ENCODE peak calls at places on chromosomes 3 and 15, in four cellular contexts. K is HepG2, A is K562, B is GM12878. Y is an unnamed sample.

GRCh38 chr3:98846101-98846500 is 55.4 kb downstream of the DCBLD2 start:
- DNase-seq in A (no peak), B (no peak), K (no peak), Y (no peak)

GRCh38 chr3:13043656-13044055 is 29.6 kb downstream of the IQSEC1 start:
- DNase-seq in K (no peak), B (no peak), A (no peak), Y (no peak)

GRCh38 chr3:121918779-121919483 is 24.7 kb downstream of the SLC15A2 start:
- DNase-seq in A (peak), K (no peak), B (no peak), Y (peak)

GRCh38 chr3:120284702-120285507 is at the start of gene GPR156:
- DNase-seq in A (peak), K (no peak), B (no peak), Y (peak)

GRCh38 chr3:174408310-174408709 is 450.8 kb upstream of the NAALADL2 start:
- DNase-seq in A (no peak), B (no peak), K (no peak), Y (peak)

GRCh38 chr3:15330031-15330596 is 2.3 kb downstream of the SH3BP5 start:
- DNase-seq in B (no peak), K (no peak), A (no peak), Y (no peak)

GRCh38 chr3:134312873-134313838 is 61.1 kb downstream of the AMOTL2 start:
- DNase-seq in K (peak), B (no peak), A (peak), Y (no peak)

GRCh38 chr15:62779041-62779810 is 263.3 kb upstream of the TPM1 start:
- DNase-seq in K (no peak), A (no peak), B (no peak), Y (no peak)

GRCh38 chr15:82108489-82109078 is 62.8 kb upstream of the MEX3B start:
- DNase-seq in A (peak), B (no peak), K (peak), Y (peak)

GRCh38 chr3:194270627-194271458 is 80.3 kb downstream of the CPN2 start:
- DNase-seq in A (no peak), B (no peak), K (peak), Y (no peak)

GRCh38 chr3:8709801-8710524 is 23.6 kb upstream of the CAV3 start:
- DNase-seq in K (peak), B (no peak), A (peak), Y (no peak)

GRCh38 chr15:64274541-64274940 is 81.4 kb downstream of the CSNK1G1 start:
- DNase-seq in B (no peak), A (no peak), K (no peak), Y (no peak)

GRCh38 chr3:156477306-156477705 is 77.6 kb downstream of the SSR3 start:
- DNase-seq in B (no peak), A (no peak), K (no peak), Y (no peak)

GRCh38 chr3:111338059-111338698 is 203.8 kb upstream of the CD96 start:
- DNase-seq in K (peak), B (no peak), A (peak), Y (peak)

GRCh38 chr3:23804441-23805227 is 1.1 kb upstream of the UBE2E1 start:
- DNase-seq in B (no peak), K (no peak), A (no peak), Y (no peak)

GRCh38 chr3:111799951-111800350 is 59.1 kb upstream of the PHLDB2 start:
- DNase-seq in A (no peak), B (no peak), K (no peak), Y (no peak)

GRCh38 chr15:34754171-34754580 is 622 bp downstream of the GJD2 start:
- DNase-seq in A (no peak), B (no peak), K (no peak), Y (no peak)

GRCh38 chr3:54888873-54889272 is 39.0 kb downstream of the LRTM1 start:
- DNase-seq in A (no peak), B (no peak), K (no peak), Y (no peak)

GRCh38 chr15:49832421-49832980 is 211.7 kb downstream of the DTWD1 start:
- DNase-seq in B (no peak), K (peak), A (peak), Y (no peak)

GRCh38 chr3:4571690-4572334 is 78.7 kb downstream of the ITPR1 start:
- DNase-seq in K (peak), B (no peak), A (peak), Y (no peak)

GRCh38 chr3:15858547-15859506 is 61.0 kb upstream of the ANKRD28 start:
- DNase-seq in B (peak), K (peak), A (peak), Y (peak)

GRCh38 chr15:68389936-68390790 is 41.8 kb downstream of the ITGA11 start:
- DNase-seq in B (peak), K (no peak), A (no peak), Y (no peak)

GRCh38 chr3:66432767-66433521 is 67.9 kb downstream of the LRIG1 start:
- DNase-seq in A (no peak), K (no peak), B (no peak), Y (no peak)

GRCh38 chr3:129572603-129573002 is 29.6 kb downstream of the H1-8 start:
- DNase-seq in B (no peak), A (no peak), K (no peak), Y (no peak)

GRCh38 chr3:102224171-102224570 is 210.6 kb upstream of the ZPLD1 start:
- DNase-seq in B (no peak), K (peak), A (no peak), Y (peak)

GRCh38 chr3:5388091-5388490 is 200.6 kb downstream of the EDEM1 start:
- DNase-seq in K (no peak), B (no peak), A (no peak), Y (no peak)

GRCh38 chr3:112464264-112464663 is 35.0 kb downstream of the BTLA start:
- DNase-seq in B (peak), A (no peak), K (no peak), Y (no peak)

GRCh38 chr3:127431066-127431465 is 143.2 kb upstream of the PRR20G start:
- DNase-seq in A (no peak), K (no peak), B (no peak), Y (no peak)
- TF ChIP-seq POLR2AphosphoS2 in A (no peak), K (no peak), B (no peak), Y (no peak)

DNA sequence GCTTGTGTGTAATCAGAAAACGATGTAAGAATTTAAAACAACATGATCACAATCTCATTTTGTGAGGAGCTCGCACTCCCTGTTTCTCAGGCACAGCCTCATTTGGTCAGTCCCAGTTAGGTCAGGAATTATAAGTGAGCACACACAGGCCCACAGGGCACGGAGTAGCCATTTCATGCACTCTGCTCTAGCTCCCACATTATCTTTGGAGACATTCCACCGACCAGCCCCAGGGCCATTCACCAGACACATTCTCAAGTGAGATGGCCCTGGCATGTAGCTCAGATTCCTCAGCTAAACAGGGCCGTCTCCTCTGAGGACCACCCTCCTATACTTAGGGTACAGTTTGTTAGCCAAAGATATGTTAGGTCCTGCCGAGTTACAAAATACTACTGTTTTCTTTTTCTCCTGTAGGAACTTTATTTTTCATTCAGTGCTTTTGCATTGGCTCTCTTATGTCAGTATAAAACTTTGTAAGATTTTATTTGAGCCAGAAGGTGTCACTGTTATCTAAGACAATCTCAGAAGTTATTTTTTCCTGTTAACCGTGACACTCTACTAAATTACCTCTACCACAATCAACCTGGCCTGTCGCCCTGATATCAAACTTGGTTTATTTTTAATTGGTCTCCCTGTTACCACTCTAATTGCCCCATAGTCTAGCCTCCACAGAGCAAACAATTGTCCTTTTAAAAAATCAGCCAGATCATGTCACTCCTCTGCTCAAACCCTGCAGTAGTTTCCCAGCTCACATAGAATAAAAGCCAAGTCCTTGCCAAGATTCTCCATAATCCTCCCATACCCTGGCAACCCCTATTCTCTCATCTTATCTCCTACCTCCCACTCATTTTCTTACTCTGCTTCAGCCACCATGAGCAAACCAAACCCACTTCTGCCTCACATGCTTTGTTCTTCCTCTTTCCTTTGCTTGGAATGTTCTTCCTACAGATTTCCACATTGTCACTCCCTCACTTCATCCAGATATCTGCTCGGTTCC is 105.7 kb downstream of the PPP2R3A start:
- DNase-seq in K (no peak), B (no peak), A (no peak), Y (no peak)
- TF ChIP-seq POLR2AphosphoS2 in K (no peak), B (no peak), A (no peak), Y (no peak)

GRCh38 chr15:40782609-40783227 is 12.9 kb downstream of the C15orf62 start:
- DNase-seq in K (peak), A (peak), B (no peak), Y (peak)
- TF ChIP-seq POLR2AphosphoS2 in K (no peak), A (no peak), B (no peak), Y (no peak)

GRCh38 chr3:58623478-58623877 is 43.1 kb downstream of the FAM3D start:
- DNase-seq in K (no peak), A (no peak), B (no peak), Y (no peak)
- TF ChIP-seq POLR2AphosphoS2 in K (no peak), A (no peak), B (no peak), Y (no peak)

DNA sequence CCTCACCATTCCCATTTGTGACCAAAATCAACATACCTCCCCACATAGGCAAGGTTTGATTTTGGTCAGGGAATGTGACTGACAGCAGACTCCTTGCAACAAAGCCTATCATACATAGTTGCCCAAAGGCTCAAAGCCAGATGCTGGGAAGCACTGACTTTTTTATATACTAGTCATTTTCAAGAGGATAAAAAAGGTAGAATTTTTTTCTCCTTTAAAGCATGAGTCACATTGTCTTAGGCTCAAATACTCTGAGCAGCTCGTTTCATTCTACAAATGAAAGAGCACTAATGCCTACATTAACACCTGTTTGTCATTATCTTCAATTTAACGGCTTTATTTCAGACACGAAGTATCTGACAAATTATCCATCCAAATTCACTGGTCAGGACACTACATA is 36.2 kb downstream of the ICE2 start:
- DNase-seq in B (no peak), K (no peak), A (no peak), Y (no peak)
- TF ChIP-seq POLR2AphosphoS2 in B (no peak), K (no peak), A (no peak), Y (no peak)

DNA sequence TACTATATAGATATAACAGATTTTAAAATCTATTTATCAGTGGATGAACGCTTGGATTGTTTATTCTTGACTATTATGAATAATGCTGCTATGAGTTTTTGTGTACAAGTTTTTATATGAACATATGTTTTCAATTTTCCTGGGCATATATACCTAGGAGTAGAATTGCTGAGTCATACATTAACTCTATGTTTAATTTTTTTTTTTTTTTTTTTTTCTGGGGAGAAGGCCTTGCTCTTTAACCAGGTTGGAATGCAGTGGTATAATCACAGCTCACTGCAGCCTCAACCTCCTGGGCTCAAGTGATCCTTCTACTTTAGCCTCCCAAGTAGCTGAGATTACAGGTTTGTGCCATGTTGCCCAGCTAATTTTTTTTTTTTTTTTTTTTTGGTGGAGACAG is 9.1 kb downstream of the CIDEC start:
- DNase-seq in K (peak), B (no peak), A (no peak), Y (no peak)
- TF ChIP-seq POLR2AphosphoS2 in K (no peak), B (no peak), A (no peak), Y (no peak)

DNA sequence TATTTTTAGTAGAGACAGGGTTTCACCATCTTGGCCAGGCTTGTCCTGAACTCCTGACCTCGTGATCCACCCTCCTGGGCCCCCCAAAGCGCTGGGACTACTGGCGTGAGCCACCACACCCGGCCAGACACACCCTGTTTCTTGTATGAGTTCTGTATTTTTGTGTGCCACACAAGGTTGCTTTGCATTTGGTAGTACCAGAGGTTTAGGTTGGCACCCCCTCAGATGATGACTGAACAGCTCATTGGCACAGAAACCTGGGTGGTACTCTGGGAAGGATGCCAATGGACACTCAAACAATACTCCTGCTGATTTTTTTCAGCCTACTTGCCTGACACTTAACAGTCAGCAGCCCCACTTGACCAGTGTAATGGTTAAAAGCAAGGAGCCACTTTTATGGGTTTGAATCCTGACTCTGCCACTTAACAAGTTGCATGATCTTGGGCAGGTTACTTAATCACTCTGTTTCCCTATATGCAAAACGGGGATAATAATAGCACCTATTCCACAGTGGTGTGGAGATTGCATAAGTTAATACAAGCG is 39.2 kb upstream of the BCL2A1 start:
- DNase-seq in K (no peak), A (no peak), B (no peak), Y (peak)
- TF ChIP-seq POLR2AphosphoS2 in K (no peak), A (no peak), B (no peak), Y (no peak)

Y was measured in A549.